ENCODE peak calls at places on chromosomes 6 and 20, in ten cellular contexts. X is kidney glomerular epithelial cell; N is nucleus accumbens; R is activated T-helper 9 cell treated with anti-CD3 and anti-CD28 coated beads, Interleukin-2, amount 50 U/mL, for 16 hours; U is renal cortical epithelial cell; B is stimulated activated CD8-positive, alpha-beta memory T cell treated with anti-CD3 and anti-CD28 coated beads, Interleukin-15, amount 100 ng/mL, for 1 hour; Q is PC-9; O is stromal cell of bone marrow; A is activated effector memory CD4-positive, alpha-beta T cell treated with anti-CD3 and anti-CD28 coated beads, Interleukin-2, amount 50 U/mL, for 16 hours; P is activated CD4-positive, CD25-positive, alpha-beta regulatory T cell. S is an unnamed sample.

GRCh38 chr6:111734068-111734825 is 128.6 kb upstream of the TRAF3IP2 start:
- DNase-seq in N (no peak), B (no peak), Q (no peak), P (no peak), A (no peak), X (no peak), U (peak), R (no peak), O (no peak), S (no peak)

GRCh38 chr6:22613695-22614094 is 44.3 kb downstream of the HDGFL1 start:
- DNase-seq in X (peak), N (no peak), Q (no peak), U (peak), A (no peak), O (peak), R (no peak), B (no peak), P (no peak), S (peak)

GRCh38 chr6:18182568-18182967 is 27.3 kb downstream of the KDM1B start:
- DNase-seq in X (no peak), B (no peak), R (no peak), U (no peak), O (no peak), A (no peak), Q (no peak), N (no peak), P (no peak), S (no peak)

GRCh38 chr6:37990762-37991525 is 171.4 kb downstream of the ZFAND3 start:
- DNase-seq in O (peak), P (no peak), Q (no peak), U (peak), X (peak), B (no peak), R (no peak), A (no peak), N (no peak), S (peak)

GRCh38 chr6:137309078-137309762 is 90.0 kb upstream of the IFNGR1 start:
- DNase-seq in O (peak), N (peak), Q (peak), B (no peak), U (peak), P (no peak), R (no peak), X (peak), A (no peak), S (peak)

GRCh38 chr6:76230711-76231110 is 158.2 kb upstream of the IMPG1 start:
- DNase-seq in N (no peak), O (no peak), B (no peak), Q (no peak), R (no peak), A (no peak), P (no peak), U (peak), X (no peak), S (no peak)

GRCh38 chr6:161409353-161409752 is 135.5 kb upstream of the AGPAT4 start:
- DNase-seq in R (no peak), U (no peak), B (no peak), P (no peak), Q (no peak), O (no peak), A (no peak), N (no peak), X (no peak), S (no peak)

GRCh38 chr6:149860513-149860833 is 3.7 kb downstream of the LRP11 start:
- DNase-seq in U (no peak), A (no peak), X (no peak), R (no peak), O (no peak), N (no peak), B (no peak), Q (no peak), P (no peak), S (no peak)

GRCh38 chr6:87200469-87201174 is 45.3 kb downstream of the ZNF292 start:
- DNase-seq in U (peak), A (no peak), P (no peak), R (no peak), O (no peak), X (no peak), N (no peak), Q (no peak), B (no peak), S (no peak)

GRCh38 chr20:50713677-50714101 is 17.7 kb upstream of the PARD6B start:
- DNase-seq in U (peak), O (no peak), P (no peak), B (no peak), X (peak), A (no peak), Q (no peak), R (no peak), N (peak), S (peak)

GRCh38 chr6:7979831-7980230 is 69.2 kb upstream of the TXNDC5 start:
- DNase-seq in Q (no peak), B (no peak), R (no peak), A (no peak), O (no peak), X (no peak), N (no peak), U (no peak), P (no peak), S (no peak)

GRCh38 chr6:7727951-7728854 is 2.3 kb downstream of the BMP6 start:
- DNase-seq in R (no peak), X (no peak), Q (no peak), U (no peak), N (peak), O (no peak), A (no peak), P (no peak), B (no peak), S (no peak)

GRCh38 chr20:10502098-10502526 is 67.0 kb downstream of the SLX4IP start:
- DNase-seq in O (no peak), N (no peak), B (no peak), X (no peak), U (no peak), R (no peak), Q (no peak), P (no peak), A (no peak), S (no peak)

GRCh38 chr6:1470040-1470439 is 80.7 kb downstream of the FOXF2 start:
- DNase-seq in P (no peak), B (no peak), X (no peak), N (no peak), U (no peak), R (no peak), A (no peak), O (no peak), Q (no peak), S (no peak)

GRCh38 chr6:22764521-22764920 is 195.2 kb downstream of the HDGFL1 start:
- DNase-seq in Q (no peak), X (no peak), N (no peak), R (no peak), P (no peak), U (peak), A (no peak), O (no peak), B (no peak), S (no peak)

GRCh38 chr20:10984294-10984693 is 310.5 kb upstream of the JAG1 start:
- DNase-seq in A (no peak), O (no peak), P (no peak), U (no peak), B (no peak), Q (no peak), X (no peak), N (no peak), R (no peak), S (no peak)

GRCh38 chr6:26205625-26206574 is 118.7 kb downstream of the HFE start:
- DNase-seq in R (no peak), O (no peak), X (peak), Q (peak), A (no peak), N (peak), P (no peak), U (peak), B (no peak), S (no peak)

GRCh38 chr6:168189679-168190405 is 110.8 kb upstream of the FRMD1 start:
- DNase-seq in N (no peak), B (no peak), A (peak), Q (no peak), R (no peak), O (no peak), U (no peak), X (no peak), P (no peak), S (no peak)

GRCh38 chr6:170221052-170221752 is 69.7 kb downstream of the DLL1 start:
- DNase-seq in A (peak), P (no peak), U (no peak), R (no peak), B (no peak), Q (no peak), N (no peak), X (no peak), O (no peak), S (no peak)

GRCh38 chr6:133355922-133356321 is 114.8 kb downstream of the EYA4 start:
- DNase-seq in U (no peak), O (no peak), A (no peak), N (no peak), R (no peak), Q (no peak), P (no peak), B (no peak), X (no peak), S (no peak)

GRCh38 chr20:62925420-62926228 is 681 bp downstream of the DIDO1 start:
- DNase-seq in N (peak), R (no peak), Q (peak), X (no peak), P (no peak), U (no peak), O (no peak), B (no peak), A (peak), S (no peak)

S was measured in astrocyte of the cerebellum.